ENCODE peak calls at places on chromosomes 13 and 19, in eight cellular contexts. P is HL-60; N is CD8-positive, alpha-beta T cell; T is heart left ventricle; A is omental fat pad; H is astrocyte of the cerebellum; I is fibroblast of lung; X is cardiac fibroblast. M is an unnamed sample.

GRCh38 chr19:8332976-8333770 is 9.9 kb downstream of the KANK3 start:
- DNase-seq in P (no peak), N (no peak), T (peak), A (no peak), H (no peak), I (no peak), X (no peak), M (no peak)

GRCh38 chr19:1277061-1277460 is 1.7 kb downstream of the FAM174C start:
- DNase-seq in P (no peak), N (no peak), T (no peak), A (no peak), H (no peak), I (no peak), X (no peak), M (no peak)

GRCh38 chr19:31140717-31141116 is 208.5 kb downstream of the TSHZ3 start:
- DNase-seq in P (no peak), N (no peak), T (no peak), A (no peak), H (no peak), I (peak), X (peak), M (no peak)

GRCh38 chr19:55069137-55069858 is 6.3 kb upstream of the RDH13 start:
- DNase-seq in P (no peak), N (no peak), T (no peak), A (no peak), H (no peak), I (peak), X (peak), M (no peak)

GRCh38 chr13:34826432-34826831 is 115.6 kb upstream of the NBEA start:
- DNase-seq in P (no peak), N (no peak), T (no peak), A (no peak), H (no peak), I (no peak), X (no peak), M (no peak)

GRCh38 chr19:3054972-3055740 is 7.1 kb downstream of the TLE5 start:
- DNase-seq in P (no peak), N (no peak), T (no peak), A (no peak), H (no peak), I (peak), X (peak), M (no peak)

GRCh38 chr19:55694241-55694655 is 19.2 kb downstream of the EPN1 start:
- DNase-seq in P (no peak), N (no peak), T (no peak), A (no peak), H (no peak), I (no peak), X (no peak), M (no peak)

GRCh38 chr13:28817204-28817603 is 2.9 kb upstream of the MTUS2 start:
- DNase-seq in P (no peak), N (no peak), T (no peak), A (no peak), H (no peak), I (no peak), X (no peak), M (no peak)

GRCh38 chr13:27997904-27998522 is 9.5 kb upstream of the URAD start:
- DNase-seq in P (peak), N (no peak), T (no peak), A (no peak), H (no peak), I (peak), X (peak), M (peak)

GRCh38 chr13:27177852-27178251 is 6.2 kb upstream of the USP12 start:
- DNase-seq in P (no peak), N (no peak), T (no peak), A (no peak), H (no peak), I (no peak), X (no peak), M (no peak)

GRCh38 chr13:91228083-91228482 is 119.4 kb upstream of the MIR17HG start:
- DNase-seq in P (no peak), N (no peak), T (no peak), A (no peak), H (no peak), I (peak), X (no peak), M (no peak)

GRCh38 chr19:49595006-49595818 is 4.2 kb downstream of the PRR12 start:
- DNase-seq in P (no peak), N (no peak), T (no peak), A (no peak), H (no peak), I (no peak), X (no peak), M (no peak)

GRCh38 chr13:42409061-42409460 is 137.1 kb downstream of the AKAP11 start:
- DNase-seq in P (no peak), N (no peak), T (no peak), A (no peak), H (no peak), I (no peak), X (no peak), M (no peak)

GRCh38 chr19:29259153-29259552 is 46.2 kb upstream of the UQCRFS1 start:
- DNase-seq in P (peak), N (peak), T (no peak), A (no peak), H (no peak), I (no peak), X (peak), M (no peak)

GRCh38 chr13:79405501-79405830 is 589 bp downstream of the RBM26 start:
- DNase-seq in P (peak), N (no peak), T (no peak), A (no peak), H (no peak), I (no peak), X (peak), M (no peak)

GRCh38 chr13:95403349-95404140 is 102.3 kb upstream of the ABCC4 start:
- DNase-seq in P (no peak), N (no peak), T (no peak), A (no peak), H (no peak), I (peak), X (no peak), M (no peak)

GRCh38 chr13:99812611-99813010 is 159.0 kb downstream of the ZIC5 start:
- DNase-seq in P (no peak), N (no peak), T (no peak), A (no peak), H (peak), I (peak), X (peak), M (no peak)

GRCh38 chr19:33811246-33811645 is 14.6 kb downstream of the KCTD15 start:
- DNase-seq in P (no peak), N (no peak), T (no peak), A (no peak), H (no peak), I (no peak), X (no peak), M (no peak)

GRCh38 chr19:33811736-33812387 is 15.2 kb downstream of the KCTD15 start:
- DNase-seq in P (peak), N (no peak), T (no peak), A (no peak), H (no peak), I (no peak), X (no peak), M (no peak)

GRCh38 chr19:33808399-33808798 is 11.7 kb downstream of the KCTD15 start:
- DNase-seq in P (no peak), N (no peak), T (no peak), A (no peak), H (no peak), I (no peak), X (no peak), M (no peak)

GRCh38 chr19:33810821-33811220 is 14.2 kb downstream of the KCTD15 start:
- DNase-seq in P (no peak), N (no peak), T (no peak), A (no peak), H (no peak), I (no peak), X (no peak), M (no peak)

DNA sequence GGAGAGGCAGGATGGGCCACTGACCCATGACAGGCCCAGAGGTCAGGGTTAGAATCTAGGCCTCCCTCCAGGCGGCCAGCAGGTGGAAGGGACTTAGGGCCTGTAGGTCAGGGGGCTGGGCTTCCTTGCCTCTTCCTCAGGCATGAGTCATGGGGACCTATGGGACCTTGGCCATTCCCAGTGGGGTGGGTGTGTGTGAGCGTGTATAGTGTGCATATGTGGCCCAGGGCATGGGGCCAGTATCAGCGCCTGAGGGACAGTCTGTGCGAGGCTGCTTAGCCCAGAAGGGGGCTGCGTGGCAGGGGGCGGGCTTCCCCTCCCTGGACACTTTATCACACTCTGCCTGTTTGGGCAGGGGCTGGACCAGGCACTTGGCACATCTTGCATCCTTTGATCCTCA is 13.3 kb downstream of the KCTD15 start:
- DNase-seq in P (no peak), N (no peak), T (no peak), A (no peak), H (no peak), I (no peak), X (peak), M (no peak)
- TF ChIP-seq CTCF in P (no peak), N (no peak), T (no peak), A (no peak), H (no peak), I (no peak), X (no peak), M (no peak)

GRCh38 chr19:18488403-18488723 is 33.5 kb downstream of the ELL start:
- DNase-seq in P (no peak), N (no peak), T (no peak), A (no peak), H (no peak), I (no peak), X (no peak), M (no peak)
- TF ChIP-seq CTCF in P (peak), N (no peak), T (no peak), A (no peak), H (peak), I (peak), X (peak), M (no peak)

GRCh38 chr19:43563816-43564215 is 11.5 kb downstream of the XRCC1 start:
- DNase-seq in P (no peak), N (no peak), T (no peak), A (no peak), H (no peak), I (no peak), X (no peak), M (no peak)

GRCh38 chr19:43562211-43562697 is 13.1 kb downstream of the XRCC1 start:
- DNase-seq in P (peak), N (no peak), T (no peak), A (no peak), H (no peak), I (no peak), X (no peak), M (no peak)

GRCh38 chr19:43562698-43563241 is 12.6 kb downstream of the XRCC1 start:
- DNase-seq in P (peak), N (peak), T (peak), A (peak), H (peak), I (peak), X (peak), M (peak)

GRCh38 chr19:43561144-43561970 is 14.0 kb downstream of the XRCC1 start:
- DNase-seq in P (no peak), N (no peak), T (no peak), A (no peak), H (no peak), I (no peak), X (no peak), M (no peak)

GRCh38 chr19:43560687-43561086 is 14.6 kb downstream of the XRCC1 start:
- DNase-seq in P (no peak), N (no peak), T (no peak), A (no peak), H (no peak), I (no peak), X (peak), M (no peak)
- TF ChIP-seq CTCF in P (peak), N (no peak), T (no peak), A (no peak), H (no peak), I (no peak), X (peak), M (no peak)

GRCh38 chr19:16199275-16199932 is 1.7 kb downstream of the AP1M1 start:
- DNase-seq in P (no peak), N (no peak), T (no peak), A (no peak), H (no peak), I (no peak), X (no peak), M (no peak)

GRCh38 chr19:16200038-16200775 is 2.5 kb downstream of the AP1M1 start:
- DNase-seq in P (peak), N (no peak), T (no peak), A (no peak), H (no peak), I (no peak), X (peak), M (no peak)

GRCh38 chr19:16197188-16197621 is 506 bp upstream of the AP1M1 start:
- DNase-seq in P (no peak), N (no peak), T (no peak), A (no peak), H (peak), I (peak), X (peak), M (no peak)

GRCh38 chr19:16198363-16198636 is 589 bp downstream of the AP1M1 start:
- DNase-seq in P (no peak), N (no peak), T (peak), A (no peak), H (no peak), I (no peak), X (no peak), M (no peak)

GRCh38 chr19:16197622-16198362 is at the start of gene AP1M1:
- DNase-seq in P (peak), N (peak), T (peak), A (peak), H (peak), I (peak), X (peak), M (peak)
- TF ChIP-seq CTCF in P (no peak), N (no peak), T (no peak), A (no peak), H (no peak), I (no peak), X (no peak), M (no peak)

M was measured in GM10248.